ENCODE peak calls at places on chromosomes 12 and 14, in five cellular contexts. One of them, this sample, is unnamed.

GRCh38 chr14:34251662-34252061 is 210.4 kb downstream of the SPTSSA start:
- DNase-seq in pons: no peak
- DNase-seq in GM04504: no peak
- DNase-seq in lung: no peak
- DNase-seq in anterior cingulate cortex: no peak
- DNase-seq in this sample: no peak

GRCh38 chr14:56738020-56738419 is 72.3 kb downstream of the OTX2 start:
- DNase-seq in anterior cingulate cortex: no peak
- DNase-seq in lung: no peak
- DNase-seq in GM04504: no peak
- DNase-seq in pons: no peak
- DNase-seq in this sample: no peak

GRCh38 chr12:49909826-49910225 is 6.1 kb upstream of the FAIM2 start:
- DNase-seq in lung: peak
- DNase-seq in GM04504: no peak
- DNase-seq in anterior cingulate cortex: no peak
- DNase-seq in pons: no peak
- DNase-seq in this sample: peak

GRCh38 chr12:83186437-83186836 is 499.7 kb downstream of the TMTC2 start:
- DNase-seq in lung: no peak
- DNase-seq in anterior cingulate cortex: no peak
- DNase-seq in pons: no peak
- DNase-seq in GM04504: no peak
- DNase-seq in this sample: no peak

GRCh38 chr12:131044760-131045381 is 91.2 kb downstream of the ADGRD1 start:
- DNase-seq in GM04504: no peak
- DNase-seq in lung: no peak
- DNase-seq in pons: no peak
- DNase-seq in anterior cingulate cortex: no peak
- DNase-seq in this sample: no peak

GRCh38 chr14:22177870-22178269 is 411.2 kb downstream of the DAD1 start:
- DNase-seq in lung: no peak
- DNase-seq in pons: no peak
- DNase-seq in GM04504: no peak
- DNase-seq in anterior cingulate cortex: no peak
- DNase-seq in this sample: no peak

GRCh38 chr12:57894577-57895292 is 46.6 kb upstream of the ATP23 start:
- DNase-seq in anterior cingulate cortex: no peak
- DNase-seq in pons: no peak
- DNase-seq in lung: no peak
- DNase-seq in GM04504: no peak
- DNase-seq in this sample: no peak

GRCh38 chr12:19002192-19002591 is 127.3 kb upstream of the PLEKHA5 start:
- DNase-seq in anterior cingulate cortex: no peak
- DNase-seq in lung: no peak
- DNase-seq in GM04504: no peak
- DNase-seq in pons: no peak
- DNase-seq in this sample: no peak

GRCh38 chr12:14654416-14654815 is 42.0 kb downstream of the GUCY2C start:
- DNase-seq in GM04504: no peak
- DNase-seq in pons: no peak
- DNase-seq in lung: no peak
- DNase-seq in anterior cingulate cortex: no peak
- DNase-seq in this sample: no peak

GRCh38 chr14:75084513-75084912 is 15.1 kb downstream of the ZC2HC1C start:
- DNase-seq in pons: no peak
- DNase-seq in anterior cingulate cortex: no peak
- DNase-seq in GM04504: no peak
- DNase-seq in lung: no peak
- DNase-seq in this sample: no peak

GRCh38 chr14:88323520-88324199 is 591 bp upstream of the KCNK10 start:
- DNase-seq in lung: no peak
- DNase-seq in anterior cingulate cortex: no peak
- DNase-seq in GM04504: no peak
- DNase-seq in pons: no peak
- DNase-seq in this sample: no peak

GRCh38 chr12:15691372-15691771 is 97.8 kb downstream of the EPS8 start:
- DNase-seq in pons: no peak
- DNase-seq in lung: no peak
- DNase-seq in GM04504: no peak
- DNase-seq in anterior cingulate cortex: no peak
- DNase-seq in this sample: no peak

GRCh38 chr14:94748667-94749347 is 21.1 kb downstream of the GSC start:
- DNase-seq in anterior cingulate cortex: no peak
- DNase-seq in pons: no peak
- DNase-seq in lung: no peak
- DNase-seq in GM04504: no peak
- DNase-seq in this sample: peak

GRCh38 chr12:132147423-132148367 is 3.4 kb downstream of the NOC4L start:
- DNase-seq in pons: no peak
- DNase-seq in anterior cingulate cortex: no peak
- DNase-seq in GM04504: no peak
- DNase-seq in lung: no peak
- DNase-seq in this sample: no peak

GRCh38 chr14:34043627-34044372 is 92.9 kb upstream of the EGLN3 start:
- DNase-seq in GM04504: no peak
- DNase-seq in lung: no peak
- DNase-seq in pons: no peak
- DNase-seq in anterior cingulate cortex: no peak
- DNase-seq in this sample: no peak

GRCh38 chr12:47885012-47885501 is 19.7 kb downstream of the VDR start:
- DNase-seq in GM04504: no peak
- DNase-seq in anterior cingulate cortex: no peak
- DNase-seq in lung: no peak
- DNase-seq in pons: no peak
- DNase-seq in this sample: no peak

This sample was measured in stomach.